ENCODE peak calls at places on chromosome 20, in nine cellular contexts. U, Y, O, N, A, L, F, V and R are unnamed samples.

GRCh38 chr20:50439539-50440453 is 70.4 kb upstream of the PTPN1 start:
- DNase-seq in U (no peak), Y (no peak), O (no peak), N (no peak), A (no peak), L (no peak), F (no peak), V (peak), R (no peak)

GRCh38 chr20:40883097-40883496 is 145.5 kb upstream of the TOP1 start:
- DNase-seq in U (no peak), Y (no peak), O (no peak), N (no peak), A (no peak), L (no peak), F (no peak), V (no peak), R (no peak)

GRCh38 chr20:37837934-37838333 is 65.0 kb upstream of the VSTM2L start:
- DNase-seq in U (no peak), Y (no peak), O (no peak), N (no peak), A (no peak), L (no peak), F (no peak), V (no peak), R (no peak)

GRCh38 chr20:4014031-4014474 is 1.3 kb downstream of the RNF24 start:
- DNase-seq in U (peak), Y (peak), O (peak), N (peak), A (no peak), L (no peak), F (no peak), V (peak), R (no peak)

GRCh38 chr20:32017711-32018251 is 7.5 kb downstream of the CCM2L start:
- DNase-seq in U (no peak), Y (no peak), O (peak), N (no peak), A (peak), L (peak), F (no peak), V (peak), R (peak)

GRCh38 chr20:31758991-31759390 is 19.9 kb downstream of the TPX2 start:
- DNase-seq in U (no peak), Y (no peak), O (no peak), N (no peak), A (no peak), L (no peak), F (no peak), V (no peak), R (no peak)

GRCh38 chr20:33733654-33734576 is 2.1 kb downstream of the ZNF341 start:
- DNase-seq in U (no peak), Y (peak), O (no peak), N (no peak), A (peak), L (no peak), F (peak), V (peak), R (no peak)

GRCh38 chr20:22925613-22925983 is 109.5 kb upstream of the SSTR4 start:
- DNase-seq in U (no peak), Y (no peak), O (no peak), N (no peak), A (no peak), L (no peak), F (no peak), V (no peak), R (no peak)

GRCh38 chr20:2093200-2093781 is 8.3 kb upstream of the STK35 start:
- DNase-seq in U (no peak), Y (no peak), O (no peak), N (no peak), A (no peak), L (no peak), F (no peak), V (peak), R (no peak)

GRCh38 chr20:8353512-8353911 is 221.4 kb downstream of the PLCB1 start:
- DNase-seq in U (no peak), Y (no peak), O (no peak), N (no peak), A (no peak), L (no peak), F (no peak), V (no peak), R (no peak)

GRCh38 chr20:39865446-39865845 is 823.6 kb downstream of the MAFB start:
- DNase-seq in U (no peak), Y (no peak), O (no peak), N (no peak), A (no peak), L (no peak), F (no peak), V (no peak), R (no peak)

GRCh38 chr20:22984611-22985010 is 50.5 kb upstream of the SSTR4 start:
- DNase-seq in U (no peak), Y (no peak), O (no peak), N (no peak), A (no peak), L (no peak), F (no peak), V (no peak), R (no peak)

GRCh38 chr20:37145014-37145413 is 34.1 kb upstream of the RPN2 start:
- DNase-seq in U (no peak), Y (peak), O (no peak), N (no peak), A (no peak), L (no peak), F (no peak), V (no peak), R (no peak)

GRCh38 chr20:36663026-36663425 is 17.0 kb upstream of the SLA2 start:
- DNase-seq in U (no peak), Y (no peak), O (no peak), N (no peak), A (no peak), L (no peak), F (no peak), V (no peak), R (no peak)

GRCh38 chr20:50675671-50676376 is 15.5 kb downstream of the RIPOR3 start:
- DNase-seq in U (peak), Y (no peak), O (no peak), N (no peak), A (no peak), L (no peak), F (no peak), V (no peak), R (no peak)

GRCh38 chr20:63582382-63583063 is 8.5 kb upstream of the HELZ2 start:
- DNase-seq in U (no peak), Y (no peak), O (no peak), N (no peak), A (no peak), L (no peak), F (no peak), V (no peak), R (no peak)

GRCh38 chr20:16419138-16419715 is 154.0 kb downstream of the KIF16B start:
- DNase-seq in U (no peak), Y (no peak), O (no peak), N (no peak), A (no peak), L (no peak), F (no peak), V (no peak), R (no peak)

GRCh38 chr20:34312544-34313217 is 9.5 kb upstream of the AHCY start:
- DNase-seq in U (peak), Y (peak), O (peak), N (peak), A (peak), L (peak), F (peak), V (peak), R (peak)

GRCh38 chr20:61874421-61875068 is 191.1 kb downstream of the TAF4 start:
- DNase-seq in U (no peak), Y (peak), O (no peak), N (no peak), A (no peak), L (no peak), F (no peak), V (no peak), R (no peak)

GRCh38 chr20:40657526-40657925 is 31.5 kb downstream of the MAFB start:
- DNase-seq in U (no peak), Y (no peak), O (no peak), N (no peak), A (no peak), L (no peak), F (no peak), V (no peak), R (no peak)

GRCh38 chr20:61372151-61373054 is 120.3 kb downstream of the CDH4 start:
- DNase-seq in U (no peak), Y (no peak), O (no peak), N (no peak), A (no peak), L (no peak), F (no peak), V (no peak), R (no peak)

GRCh38 chr20:14634666-14635065 is 297.3 kb upstream of the FLRT3 start:
- DNase-seq in U (peak), Y (no peak), O (no peak), N (no peak), A (no peak), L (no peak), F (no peak), V (no peak), R (no peak)

GRCh38 chr20:3010985-3011723 is 32.3 kb upstream of the GNRH2 start:
- DNase-seq in U (no peak), Y (peak), O (no peak), N (no peak), A (no peak), L (no peak), F (no peak), V (peak), R (no peak)

GRCh38 chr20:17225891-17226409 is 890 bp upstream of the PCSK2 start:
- DNase-seq in U (no peak), Y (no peak), O (no peak), N (no peak), A (no peak), L (no peak), F (peak), V (no peak), R (no peak)

GRCh38 chr20:35008411-35009342 is 53.0 kb downstream of the MYH7B start:
- DNase-seq in U (no peak), Y (no peak), O (no peak), N (no peak), A (no peak), L (no peak), F (peak), V (no peak), R (no peak)

GRCh38 chr20:62902926-62903615 is 23.2 kb downstream of the DIDO1 start:
- DNase-seq in U (no peak), Y (peak), O (no peak), N (no peak), A (no peak), L (no peak), F (no peak), V (no peak), R (no peak)

GRCh38 chr20:16710781-16711180 is 19.0 kb upstream of the SNRPB2 start:
- DNase-seq in U (no peak), Y (no peak), O (no peak), N (no peak), A (no peak), L (no peak), F (no peak), V (no peak), R (no peak)